ENCODE peak calls at places on chromosomes 4 and X, in ten cellular contexts. I is ovary, Y is K562, W is sigmoid colon, J is transverse colon, U is SK-N-SH, A is A549, B is GM12878, S is stomach, R is suprapubic skin. Z is an unnamed sample.

GRCh38 chrX:68503830-68504229 is 5.0 kb downstream of the YIPF6 start:
- DNase-seq in I (no peak), U (no peak), J (no peak), A (no peak), Y (no peak), B (no peak), W (no peak), R (no peak), S (no peak), Z (no peak)

GRCh38 chr4:111268769-111269414 is 646.0 kb upstream of the PITX2 start:
- DNase-seq in R (no peak), S (no peak), W (no peak), Y (no peak), I (no peak), J (no peak), U (no peak), A (no peak), B (peak; percentile 35), Z (no peak)

GRCh38 chr4:19707876-19708275 is 543.8 kb upstream of the SLIT2 start:
- DNase-seq in W (no peak), R (no peak), U (no peak), I (no peak), Y (no peak), A (no peak), J (no peak), S (no peak), B (no peak), Z (no peak)

GRCh38 chrX:85963736-85964135 is 83.6 kb downstream of the CHM start:
- DNase-seq in I (no peak), Y (no peak), W (no peak), U (no peak), S (no peak), R (no peak), A (peak; percentile 2), J (no peak), B (no peak), Z (no peak)

GRCh38 chrX:133229361-133229760 is 11.2 kb upstream of the TFDP3 start:
- DNase-seq in A (no peak), W (no peak), B (no peak), Y (no peak), U (no peak), S (no peak), I (no peak), R (no peak), J (no peak), Z (no peak)

GRCh38 chrX:50567636-50568035 is 97.0 kb upstream of the DGKK start:
- DNase-seq in J (no peak), A (no peak), U (peak; percentile 17), I (no peak), W (no peak), R (no peak), Y (no peak), S (no peak), B (no peak), Z (no peak)

GRCh38 chrX:103687696-103688191 is 1.2 kb upstream of the MORF4L2 start:
- DNase-seq in U (peak; percentile 55), Y (peak; percentile 81), J (peak; percentile 67), I (peak; percentile 84), R (peak; percentile 76), W (peak; percentile 82), S (peak; percentile 54), A (peak; percentile 41), B (peak; percentile 37), Z (peak; percentile 72)

GRCh38 chr4:833731-834367 is 7.9 kb upstream of the CPLX1 start:
- DNase-seq in J (no peak), R (no peak), U (no peak), B (no peak), Y (no peak), S (no peak), I (no peak), W (no peak), A (no peak), Z (no peak)

GRCh38 chr4:3263053-3263958 is 14.3 kb downstream of the MSANTD1 start:
- DNase-seq in R (no peak), Y (no peak), A (no peak), U (peak; percentile 20), I (peak; percentile 12), S (peak; percentile 20), W (peak; percentile 44), B (no peak), J (no peak), Z (no peak)

GRCh38 chr4:1347410-1347864 is 429 bp downstream of the UVSSA start:
- DNase-seq in A (peak; percentile 33), S (peak; percentile 72), Y (peak; percentile 65), I (peak; percentile 77), U (peak; percentile 88), W (peak; percentile 91), B (no peak), J (peak; percentile 76), R (peak; percentile 89), Z (peak; percentile 57)

GRCh38 chrX:115689931-115690330 is 129.0 kb downstream of the PLS3 start:
- DNase-seq in I (no peak), R (no peak), W (no peak), Y (no peak), S (no peak), B (no peak), U (no peak), A (no peak), J (no peak), Z (no peak)

GRCh38 chrX:115694028-115694427 is 133.1 kb downstream of the PLS3 start:
- DNase-seq in B (no peak), J (no peak), Y (no peak), R (no peak), I (no peak), S (no peak), A (no peak), W (no peak), U (no peak), Z (no peak)

GRCh38 chrX:115687595-115687994 is 126.6 kb downstream of the PLS3 start:
- DNase-seq in J (no peak), B (no peak), I (no peak), U (no peak), R (no peak), Y (no peak), A (no peak), W (no peak), S (no peak), Z (no peak)

GRCh38 chrX:115693476-115693875 is 132.5 kb downstream of the PLS3 start:
- DNase-seq in S (no peak), B (no peak), I (no peak), Y (no peak), W (no peak), A (no peak), U (no peak), R (no peak), J (no peak), Z (no peak)

GRCh38 chrX:115690554-115691216 is 129.7 kb downstream of the PLS3 start:
- DNase-seq in U (peak; percentile 64), B (peak; percentile 23), I (peak; percentile 64), S (peak; percentile 31), Y (peak; percentile 59), J (peak; percentile 35), W (peak; percentile 68), A (peak; percentile 49), R (no peak), Z (peak; percentile 80)
- TF ChIP-seq EP300 in U (no peak), B (no peak), I (no peak), S (no peak), Y (no peak), J (no peak), W (no peak), A (no peak), R (no peak), Z (no peak)

GRCh38 chr4:174281182-174281737 is 2.2 kb downstream of the FBXO8 start:
- DNase-seq in Y (peak; percentile 62), R (no peak), I (no peak), U (no peak), S (no peak), J (no peak), W (no peak), A (no peak), B (no peak), Z (no peak)
- H3K4me3 ChIP-seq in Y (peak overlapping the region; percentile 24), R (no peak overlapping the region), I (no peak overlapping the region), U (no peak overlapping the region), S (no peak overlapping the region), J (no peak overlapping the region), W (no peak overlapping the region), A (no peak overlapping the region), B (no peak overlapping the region), Z (no peak overlapping the region)

GRCh38 chrX:73581002-73581628 is 18.1 kb downstream of the CHIC1 start:
- DNase-seq in B (no peak), Y (no peak), A (no peak), R (no peak), I (no peak), S (no peak), J (no peak), W (no peak), U (no peak), Z (no peak)

DNA sequence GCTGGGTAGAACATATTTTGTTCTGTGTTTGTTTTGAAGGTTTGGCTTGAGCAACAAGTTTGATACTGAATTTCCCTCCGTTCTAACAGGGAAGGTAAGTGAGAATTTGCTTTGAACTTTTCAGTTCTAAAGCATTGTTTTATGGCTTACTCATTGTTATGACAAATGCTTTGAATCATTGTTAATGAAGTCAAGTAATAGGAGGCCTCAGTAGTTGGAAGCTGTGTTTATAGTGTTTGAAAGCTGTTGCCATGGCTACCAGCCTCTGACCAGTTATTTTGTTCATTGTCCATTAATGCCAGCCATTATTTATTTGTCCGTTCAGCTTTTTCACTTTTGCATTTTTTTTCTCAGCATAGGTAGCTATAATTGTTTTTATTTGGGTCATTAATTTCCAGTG is 14.4 kb downstream of the CHIC1 start:
- DNase-seq in W (no peak), J (no peak), I (no peak), U (no peak), B (no peak), R (no peak), Y (no peak), A (no peak), S (no peak), Z (no peak)
- TF ChIP-seq EP300 in W (no peak), J (no peak), I (no peak), U (no peak), B (no peak), R (no peak), Y (no peak), A (no peak), S (no peak), Z (no peak)

GRCh38 chr4:128835498-128836222 is 26.2 kb downstream of the JADE1 start:
- DNase-seq in J (peak; percentile 23), S (peak; percentile 78), Y (no peak), W (peak; percentile 90), A (no peak), U (no peak), I (peak; percentile 67), B (no peak), R (no peak), Z (no peak)

GRCh38 chr4:128827280-128827679 is 17.8 kb downstream of the JADE1 start:
- DNase-seq in S (no peak), I (no peak), B (no peak), W (no peak), J (no peak), A (no peak), R (no peak), U (no peak), Y (no peak), Z (no peak)

GRCh38 chr4:128830906-128831525 is 21.5 kb downstream of the JADE1 start:
- DNase-seq in W (no peak), Y (no peak), B (no peak), U (no peak), A (no peak), R (no peak), S (no peak), I (no peak), J (no peak), Z (no peak)

GRCh38 chr4:128832253-128832641 is 22.7 kb downstream of the JADE1 start:
- DNase-seq in S (no peak), W (no peak), I (no peak), A (no peak), J (no peak), B (no peak), U (no peak), R (no peak), Y (no peak), Z (no peak)

GRCh38 chr4:128831526-128832252 is 22.2 kb downstream of the JADE1 start:
- DNase-seq in B (no peak), J (no peak), A (no peak), Y (no peak), W (no peak), I (no peak), U (peak; percentile 32), S (no peak), R (no peak), Z (no peak)
- H3K4me3 ChIP-seq in B (no peak overlapping the region), J (no peak overlapping the region), A (no peak overlapping the region), Y (no peak overlapping the region), W (no peak overlapping the region), I (no peak overlapping the region), U (no peak overlapping the region), S (no peak overlapping the region), R (no peak overlapping the region), Z (no peak overlapping the region)

Z was measured in tibial nerve.